ENCODE peak calls at places on chromosomes 13 and 19, in seven cellular contexts. One of them, this sample, is unnamed.
A peak's percentile ranks its signal among the peaks of the same experiment; 100 is the strongest.

GRCh38 chr13:97125051-97125809 is 96.9 kb upstream of the MBNL2 start:
- DNase-seq in psoas muscle: peak; percentile 76
- DNase-seq in dorsolateral prefrontal cortex: no peak
- DNase-seq in adrenal gland: no peak
- DNase-seq in fibroblast of mammary gland: peak; percentile 97
- DNase-seq in IMR-90: peak; percentile 74
- DNase-seq in A549: peak; percentile 41
- DNase-seq in this sample: peak; percentile 61

GRCh38 chr19:17001603-17002183 is 24.9 kb downstream of the CPAMD8 start:
- DNase-seq in dorsolateral prefrontal cortex: no peak
- DNase-seq in A549: no peak
- DNase-seq in fibroblast of mammary gland: no peak
- DNase-seq in IMR-90: no peak
- DNase-seq in psoas muscle: no peak
- DNase-seq in adrenal gland: no peak
- DNase-seq in this sample: no peak

GRCh38 chr13:88248393-88248792 is 577.2 kb downstream of the SLITRK5 start:
- DNase-seq in A549: no peak
- DNase-seq in dorsolateral prefrontal cortex: no peak
- DNase-seq in psoas muscle: no peak
- DNase-seq in fibroblast of mammary gland: no peak
- DNase-seq in adrenal gland: no peak
- DNase-seq in IMR-90: no peak
- DNase-seq in this sample: no peak

GRCh38 chr19:34816708-34817107 is 43.7 kb upstream of the ZNF599 start:
- DNase-seq in adrenal gland: no peak
- DNase-seq in fibroblast of mammary gland: no peak
- DNase-seq in dorsolateral prefrontal cortex: no peak
- DNase-seq in psoas muscle: no peak
- DNase-seq in A549: no peak
- DNase-seq in IMR-90: no peak
- DNase-seq in this sample: no peak

GRCh38 chr13:71712988-71713653 is 153.9 kb downstream of the DACH1 start:
- DNase-seq in IMR-90: no peak
- DNase-seq in A549: no peak
- DNase-seq in psoas muscle: peak; percentile 25
- DNase-seq in adrenal gland: no peak
- DNase-seq in dorsolateral prefrontal cortex: no peak
- DNase-seq in fibroblast of mammary gland: no peak
- DNase-seq in this sample: no peak

GRCh38 chr13:43156916-43157315 is 133.5 kb downstream of the DNAJC15 start:
- DNase-seq in psoas muscle: no peak
- DNase-seq in fibroblast of mammary gland: no peak
- DNase-seq in dorsolateral prefrontal cortex: no peak
- DNase-seq in A549: no peak
- DNase-seq in IMR-90: no peak
- DNase-seq in adrenal gland: no peak
- DNase-seq in this sample: no peak

GRCh38 chr19:17703823-17704463 is 15.3 kb upstream of the MAP1S start:
- DNase-seq in dorsolateral prefrontal cortex: peak; percentile 67
- DNase-seq in fibroblast of mammary gland: peak; percentile 60
- DNase-seq in IMR-90: peak; percentile 31
- DNase-seq in psoas muscle: no peak
- DNase-seq in adrenal gland: peak; percentile 49
- DNase-seq in A549: peak; percentile 40
- DNase-seq in this sample: peak; percentile 71

GRCh38 chr13:43830481-43830873 is 43.7 kb upstream of the ENOX1 start:
- DNase-seq in psoas muscle: no peak
- DNase-seq in adrenal gland: no peak
- DNase-seq in dorsolateral prefrontal cortex: no peak
- DNase-seq in A549: peak; percentile 1
- DNase-seq in IMR-90: peak; percentile 79
- DNase-seq in fibroblast of mammary gland: peak; percentile 95
- DNase-seq in this sample: no peak

GRCh38 chr19:16161848-16162247 is 11.5 kb downstream of the CIB3 start:
- DNase-seq in psoas muscle: no peak
- DNase-seq in dorsolateral prefrontal cortex: no peak
- DNase-seq in A549: peak; percentile 65
- DNase-seq in IMR-90: peak; percentile 85
- DNase-seq in adrenal gland: no peak
- DNase-seq in fibroblast of mammary gland: peak; percentile 91
- DNase-seq in this sample: no peak

GRCh38 chr19:13849991-13850909 is 26.7 kb upstream of the NANOS3 start:
- DNase-seq in IMR-90: peak; percentile 71
- DNase-seq in A549: peak; percentile 83
- DNase-seq in fibroblast of mammary gland: peak; percentile 62
- DNase-seq in psoas muscle: peak; percentile 93
- DNase-seq in adrenal gland: peak; percentile 72
- DNase-seq in dorsolateral prefrontal cortex: peak; percentile 69
- DNase-seq in this sample: peak; percentile 81

GRCh38 chr13:86193281-86193680 is 394.1 kb upstream of the SLITRK6 start:
- DNase-seq in dorsolateral prefrontal cortex: no peak
- DNase-seq in psoas muscle: no peak
- DNase-seq in A549: no peak
- DNase-seq in adrenal gland: no peak
- DNase-seq in fibroblast of mammary gland: no peak
- DNase-seq in IMR-90: no peak
- DNase-seq in this sample: no peak

GRCh38 chr13:50594276-50594970 is 249.1 kb downstream of the DLEU7 start:
- DNase-seq in adrenal gland: no peak
- DNase-seq in dorsolateral prefrontal cortex: no peak
- DNase-seq in psoas muscle: no peak
- DNase-seq in fibroblast of mammary gland: no peak
- DNase-seq in A549: no peak
- DNase-seq in IMR-90: no peak
- DNase-seq in this sample: no peak

GRCh38 chr19:44212865-44213346 is 574 bp downstream of the ZNF227 start:
- DNase-seq in A549: peak; percentile 40
- DNase-seq in dorsolateral prefrontal cortex: no peak
- DNase-seq in adrenal gland: peak; percentile 17
- DNase-seq in psoas muscle: no peak
- DNase-seq in fibroblast of mammary gland: peak; percentile 59
- DNase-seq in IMR-90: peak; percentile 55
- DNase-seq in this sample: no peak

GRCh38 chr19:49339364-49340068 is 4.3 kb downstream of the CD37 start:
- DNase-seq in dorsolateral prefrontal cortex: peak; percentile 35
- DNase-seq in A549: no peak
- DNase-seq in IMR-90: peak; percentile 50
- DNase-seq in psoas muscle: peak; percentile 90
- DNase-seq in adrenal gland: peak; percentile 90
- DNase-seq in fibroblast of mammary gland: peak; percentile 82
- DNase-seq in this sample: peak; percentile 81

GRCh38 chr13:30429721-30430694 is 7.7 kb downstream of the UBE2L5 start:
- DNase-seq in IMR-90: peak; percentile 95
- DNase-seq in fibroblast of mammary gland: peak; percentile 95
- DNase-seq in psoas muscle: no peak
- DNase-seq in adrenal gland: peak; percentile 44
- DNase-seq in A549: peak; percentile 50
- DNase-seq in dorsolateral prefrontal cortex: no peak
- DNase-seq in this sample: no peak

GRCh38 chr13:80399340-80400163 is 58.6 kb upstream of the SPRY2 start:
- DNase-seq in A549: no peak
- DNase-seq in psoas muscle: no peak
- DNase-seq in IMR-90: no peak
- DNase-seq in dorsolateral prefrontal cortex: no peak
- DNase-seq in adrenal gland: no peak
- DNase-seq in fibroblast of mammary gland: peak; percentile 8
- DNase-seq in this sample: no peak

DNA sequence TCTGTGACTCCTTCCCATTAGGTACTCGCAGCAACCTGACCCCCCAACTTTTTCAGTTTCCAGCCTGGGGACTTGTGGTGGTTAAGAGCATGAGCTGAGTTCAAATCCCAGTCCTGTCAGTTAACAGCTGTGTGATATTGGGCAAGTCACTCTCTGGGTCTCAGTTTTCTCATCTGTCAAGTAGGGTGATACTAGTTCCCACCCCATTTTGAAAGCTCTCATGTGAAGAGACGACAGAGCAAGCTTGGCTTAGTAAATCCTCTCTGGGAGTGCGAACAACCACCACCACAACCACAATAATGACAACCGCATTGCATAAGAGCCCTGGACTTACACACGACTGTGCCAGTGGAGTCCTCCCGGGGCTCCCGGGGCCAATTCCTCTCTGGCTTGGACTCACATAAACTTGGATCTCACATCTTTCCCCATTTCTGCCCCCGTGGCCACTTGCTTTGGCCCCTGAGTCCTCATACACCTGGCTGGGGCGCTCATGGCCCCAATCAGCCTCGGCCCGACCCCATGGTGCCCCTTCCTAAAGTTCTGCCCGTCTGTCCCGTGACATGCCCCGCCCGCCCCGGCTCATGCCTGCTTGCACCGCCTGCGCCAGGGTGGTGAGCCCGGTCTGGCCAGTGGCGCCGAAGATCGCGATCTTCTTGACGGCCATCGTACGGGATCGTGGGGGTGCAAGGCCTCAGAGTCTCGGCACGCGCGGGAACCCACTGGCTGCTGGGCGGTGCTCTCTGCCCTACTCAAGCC is at the start of gene BLVRB:
- DNase-seq in psoas muscle: no peak
- DNase-seq in adrenal gland: peak; percentile 75
- DNase-seq in IMR-90: peak; percentile 52
- DNase-seq in dorsolateral prefrontal cortex: no peak
- DNase-seq in A549: peak; percentile 81
- DNase-seq in fibroblast of mammary gland: peak; percentile 85
- DNase-seq in this sample: no peak
- H3K4me3 ChIP-seq in psoas muscle: peak within 1 kb of the TSS; percentile 85
- H3K4me3 ChIP-seq in adrenal gland: peak within 1 kb of the TSS; percentile 78
- H3K4me3 ChIP-seq in IMR-90: peak within 1 kb of the TSS; percentile 68
- H3K4me3 ChIP-seq in dorsolateral prefrontal cortex: peak within 1 kb of the TSS; percentile 75
- H3K4me3 ChIP-seq in A549: peak within 1 kb of the TSS; percentile 62
- H3K4me3 ChIP-seq in fibroblast of mammary gland: peak within 1 kb of the TSS; percentile 75
- H3K4me3 ChIP-seq in this sample: peak within 1 kb of the TSS; percentile 80

DNA sequence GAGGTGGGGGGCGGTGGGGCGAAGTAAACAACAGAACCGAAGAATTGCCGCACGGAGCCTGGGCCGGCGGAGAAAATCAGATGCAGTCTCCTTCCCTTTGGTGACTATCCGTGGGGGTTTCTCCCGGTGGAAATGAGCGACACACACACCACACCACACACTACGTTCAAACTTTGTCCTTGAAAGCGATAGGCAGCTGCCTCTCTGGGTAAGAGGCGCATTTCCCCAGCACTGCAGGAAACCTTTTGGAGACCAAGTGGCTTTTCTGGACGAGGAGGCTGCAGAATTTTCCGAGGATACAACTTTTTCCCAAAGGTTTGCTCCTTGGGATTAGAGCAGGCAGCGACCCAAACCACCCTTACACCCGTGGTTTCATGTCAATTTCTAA is 38.1 kb upstream of the FLT1 start:
- DNase-seq in psoas muscle: no peak
- DNase-seq in IMR-90: no peak
- DNase-seq in dorsolateral prefrontal cortex: no peak
- DNase-seq in A549: no peak
- DNase-seq in fibroblast of mammary gland: no peak
- DNase-seq in adrenal gland: no peak
- DNase-seq in this sample: no peak
- H3K4me3 ChIP-seq in psoas muscle: peak overlapping the region; percentile 59
- H3K4me3 ChIP-seq in IMR-90: peak overlapping the region; percentile 43
- H3K4me3 ChIP-seq in dorsolateral prefrontal cortex: peak overlapping the region; percentile 51
- H3K4me3 ChIP-seq in A549: peak overlapping the region; percentile 42
- H3K4me3 ChIP-seq in fibroblast of mammary gland: peak overlapping the region; percentile 23
- H3K4me3 ChIP-seq in adrenal gland: peak overlapping the region; percentile 52
- H3K4me3 ChIP-seq in this sample: peak overlapping the region; percentile 59

DNA sequence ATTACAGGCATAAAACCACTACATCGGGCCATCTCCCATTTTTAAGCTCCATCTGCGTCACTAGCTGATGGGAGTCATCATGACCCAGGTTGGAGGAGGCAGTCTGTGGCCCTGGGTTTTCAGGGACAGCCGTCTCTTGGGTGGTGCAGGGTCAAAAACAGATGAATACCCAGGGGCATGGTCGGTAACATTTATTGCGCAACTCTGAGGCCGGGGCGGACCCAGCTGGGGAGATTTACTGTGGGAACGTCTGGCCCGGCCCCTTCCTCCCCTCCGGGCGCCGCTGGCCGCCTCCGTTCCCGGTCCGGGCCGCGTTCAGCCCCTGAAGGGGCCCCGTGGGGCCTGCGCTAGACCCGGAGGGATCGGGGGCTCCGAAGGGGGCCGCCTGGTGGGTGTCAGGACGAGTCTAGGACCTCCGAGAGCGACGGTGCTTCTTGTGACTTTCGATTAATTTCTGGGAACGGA is 1.3 kb upstream of the RGL3 start:
- DNase-seq in fibroblast of mammary gland: peak; percentile 80
- DNase-seq in adrenal gland: peak; percentile 80
- DNase-seq in dorsolateral prefrontal cortex: no peak
- DNase-seq in A549: no peak
- DNase-seq in IMR-90: no peak
- DNase-seq in psoas muscle: peak; percentile 88
- DNase-seq in this sample: no peak
- H3K4me3 ChIP-seq in fibroblast of mammary gland: peak overlapping the region; percentile 4
- H3K4me3 ChIP-seq in adrenal gland: peak overlapping the region; percentile 54
- H3K4me3 ChIP-seq in dorsolateral prefrontal cortex: peak overlapping the region; percentile 43
- H3K4me3 ChIP-seq in A549: no peak overlapping the region
- H3K4me3 ChIP-seq in IMR-90: no peak overlapping the region
- H3K4me3 ChIP-seq in psoas muscle: peak overlapping the region; percentile 47
- H3K4me3 ChIP-seq in this sample: no peak overlapping the region

DNA sequence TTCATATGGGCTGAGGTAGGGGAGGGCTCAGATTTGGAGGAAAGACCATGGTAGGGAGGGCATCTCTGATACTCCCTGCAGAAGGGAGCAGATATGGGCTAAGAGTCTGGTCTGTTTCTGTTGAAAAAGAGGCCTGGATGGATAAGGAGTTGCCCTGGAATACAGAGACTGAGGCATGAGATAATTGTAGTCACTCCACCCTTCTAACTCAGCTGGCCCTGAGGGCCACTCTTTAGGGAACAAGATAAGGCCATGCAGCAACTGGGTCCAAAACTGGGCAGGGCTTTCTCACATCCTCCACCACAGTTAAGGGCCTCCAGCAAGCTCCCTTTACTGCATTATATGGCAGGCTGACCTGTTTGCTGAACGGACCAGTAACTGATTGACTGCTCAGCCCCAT is 1.3 kb downstream of the ZNF749 start:
- DNase-seq in dorsolateral prefrontal cortex: no peak
- DNase-seq in A549: no peak
- DNase-seq in psoas muscle: no peak
- DNase-seq in IMR-90: no peak
- DNase-seq in fibroblast of mammary gland: no peak
- DNase-seq in adrenal gland: no peak
- DNase-seq in this sample: no peak
- H3K4me3 ChIP-seq in dorsolateral prefrontal cortex: peak overlapping the region; percentile 97
- H3K4me3 ChIP-seq in A549: peak overlapping the region; percentile 85
- H3K4me3 ChIP-seq in psoas muscle: peak overlapping the region; percentile 93
- H3K4me3 ChIP-seq in IMR-90: peak overlapping the region; percentile 80
- H3K4me3 ChIP-seq in fibroblast of mammary gland: no peak overlapping the region
- H3K4me3 ChIP-seq in adrenal gland: no peak overlapping the region
- H3K4me3 ChIP-seq in this sample: no peak overlapping the region